ENCODE peak calls at places on chromosomes 3 and 15, in ten cellular contexts. K, W, S, M, I, V, U, A, T and E are unnamed samples.

GRCh38 chr3:52149021-52149420 is 5.2 kb downstream of the POC1A start:
- DNase-seq in W (no peak), V (no peak), S (no peak), M (no peak), U (no peak), A (no peak), K (peak; percentile 38), I (no peak), T (no peak), E (no peak)

GRCh38 chr3:119700920-119701734 is 1.7 kb upstream of the CFAP91 start:
- DNase-seq in W (no peak), T (no peak), I (no peak), S (no peak), K (no peak), M (no peak), V (no peak), A (no peak), U (no peak), E (no peak)

GRCh38 chr3:127781411-127782001 is 40.8 kb downstream of the MGLL start:
- DNase-seq in V (no peak), M (peak; percentile 96), I (no peak), A (no peak), U (no peak), W (no peak), S (peak; percentile 59), K (peak; percentile 81), T (no peak), E (peak; percentile 46)

GRCh38 chr3:64088408-64089136 is 65.3 kb upstream of the PSMD6 start:
- DNase-seq in W (no peak), U (no peak), V (no peak), I (no peak), A (peak; percentile 52), S (no peak), T (no peak), K (no peak), M (no peak), E (no peak)

GRCh38 chr15:76963596-76963995 is 31.3 kb upstream of the PSTPIP1 start:
- DNase-seq in M (no peak), A (no peak), W (no peak), U (no peak), I (no peak), V (no peak), S (no peak), T (no peak), K (no peak), E (no peak)

GRCh38 chr3:72708441-72708840 is 139.8 kb downstream of the SHQ1 start:
- DNase-seq in W (no peak), A (no peak), K (no peak), I (no peak), M (no peak), S (no peak), V (no peak), T (no peak), U (no peak), E (no peak)

GRCh38 chr3:193593666-193594025 is 638 bp downstream of the OPA1 start:
- DNase-seq in S (peak; percentile 34), I (peak; percentile 16), T (peak; percentile 49), W (no peak), U (peak; percentile 18), M (peak; percentile 11), K (no peak), A (peak; percentile 30), V (no peak), E (no peak)

GRCh38 chr3:190968616-190969015 is 106.1 kb upstream of the GMNC start:
- DNase-seq in U (no peak), M (no peak), S (no peak), T (no peak), A (no peak), V (no peak), W (no peak), K (no peak), I (no peak), E (no peak)

GRCh38 chr3:14126017-14126902 is 1.4 kb downstream of the TMEM43 start:
- DNase-seq in M (no peak), S (no peak), K (peak; percentile 95), T (no peak), W (no peak), U (no peak), A (no peak), I (no peak), V (no peak), E (no peak)

GRCh38 chr3:10253731-10254130 is 5.5 kb downstream of the TATDN2 start:
- DNase-seq in U (no peak), T (no peak), W (no peak), M (no peak), K (no peak), S (no peak), A (no peak), I (no peak), V (no peak), E (no peak)

GRCh38 chr15:67824157-67824899 is 981 bp upstream of the SKOR1 start:
- DNase-seq in W (no peak), I (no peak), K (peak; percentile 47), A (no peak), M (no peak), V (no peak), U (no peak), T (no peak), S (no peak), E (no peak)

GRCh38 chr3:31041161-31041978 is 146.9 kb upstream of the GADL1 start:
- DNase-seq in A (peak; percentile 99), W (no peak), M (peak; percentile 75), U (no peak), K (no peak), T (no peak), S (peak; percentile 96), I (peak; percentile 85), V (no peak), E (peak; percentile 40)

GRCh38 chr3:160134454-160134853 is 90.8 kb upstream of the C3orf80 start:
- DNase-seq in I (no peak), T (no peak), M (no peak), A (no peak), S (no peak), U (no peak), W (no peak), K (no peak), V (no peak), E (no peak)

GRCh38 chr3:156964562-156964961 is 138.4 kb downstream of the LEKR1 start:
- DNase-seq in M (no peak), A (no peak), W (no peak), S (no peak), U (no peak), K (no peak), I (peak; percentile 55), V (no peak), T (no peak), E (no peak)

GRCh38 chr3:175818811-175819464 is 959.8 kb downstream of the NAALADL2 start:
- DNase-seq in T (no peak), S (peak; percentile 7), I (no peak), M (no peak), V (no peak), K (no peak), W (no peak), A (no peak), U (no peak), E (no peak)

GRCh38 chr3:157109267-157110141 is 50.4 kb downstream of the CCNL1 start:
- DNase-seq in K (no peak), U (no peak), W (no peak), S (no peak), I (no peak), M (no peak), V (no peak), A (no peak), T (no peak), E (no peak)

GRCh38 chr3:110881069-110881468 is 190.5 kb upstream of the NECTIN3 start:
- DNase-seq in M (no peak), S (peak; percentile 49), A (peak; percentile 54), T (peak; percentile 46), W (peak; percentile 19), U (no peak), I (peak; percentile 11), V (no peak), K (peak; percentile 54), E (no peak)

GRCh38 chr3:149382091-149382467 is 4.6 kb upstream of the TM4SF1 start:
- DNase-seq in K (no peak), I (peak; percentile 88), M (peak; percentile 76), S (peak; percentile 91), U (no peak), W (no peak), V (no peak), T (no peak), A (peak; percentile 78), E (no peak)

GRCh38 chr3:107938128-107938527 is 152.7 kb downstream of the CD47 start:
- DNase-seq in W (no peak), A (peak; percentile 44), K (no peak), T (peak; percentile 53), V (no peak), S (peak; percentile 17), U (no peak), I (peak; percentile 24), M (peak; percentile 14), E (peak; percentile 58)

GRCh38 chr3:5022187-5022965 is 43.1 kb downstream of the BHLHE40 start:
- DNase-seq in V (no peak), U (no peak), W (no peak), S (peak; percentile 41), A (peak; percentile 44), T (no peak), K (no peak), I (peak; percentile 37), M (no peak), E (no peak)

GRCh38 chr3:13077431-13078157 is 4.4 kb upstream of the IQSEC1 start:
- DNase-seq in T (no peak), W (peak; percentile 84), M (no peak), U (no peak), A (peak; percentile 63), V (no peak), S (no peak), K (peak; percentile 87), I (no peak), E (no peak)

GRCh38 chr3:58464875-58465274 is 27.0 kb upstream of the KCTD6 start:
- DNase-seq in K (no peak), A (no peak), U (peak; percentile 15), I (no peak), S (no peak), T (no peak), V (no peak), W (no peak), M (no peak), E (no peak)

GRCh38 chr3:66738625-66739330 is 238.0 kb upstream of the LRIG1 start:
- DNase-seq in U (no peak), M (no peak), T (no peak), A (no peak), W (no peak), K (no peak), S (peak; percentile 58), I (peak; percentile 87), V (no peak), E (no peak)

GRCh38 chr15:92643849-92644815 is 11.4 kb downstream of the FAM174B start:
- DNase-seq in S (no peak), I (no peak), V (no peak), W (no peak), U (no peak), M (peak; percentile 34), T (peak; percentile 29), A (no peak), K (no peak), E (no peak)

GRCh38 chr3:58471025-58471887 is 20.6 kb upstream of the KCTD6 start:
- DNase-seq in U (peak; percentile 21), M (peak; percentile 71), W (no peak), T (peak; percentile 31), I (peak; percentile 91), K (no peak), A (peak; percentile 95), S (peak; percentile 94), V (no peak), E (peak; percentile 67)

GRCh38 chr15:35958021-35958420 is 412.1 kb upstream of the DPH6 start:
- DNase-seq in S (peak; percentile 87), W (no peak), U (no peak), K (no peak), M (no peak), T (no peak), V (no peak), I (peak; percentile 10), A (peak; percentile 19), E (no peak)